ENCODE peak calls at places on chromosomes 5 and 9, in eight cellular contexts. H is colonic mucosa; C is GM23248; K is IMR-90; Q is heart right ventricle; A is prostate gland; O is ovary; E is naive thymus-derived CD4-positive, alpha-beta T cell. P is an unnamed sample.
A peak's percentile ranks its signal among the peaks of the same experiment; 100 is the strongest.

GRCh38 chr9:16171851-16172250 is 619.0 kb downstream of the CCDC171 start:
- DNase-seq in K (no peak), A (no peak), C (no peak), E (no peak), Q (no peak), O (no peak), H (no peak), P (no peak)

GRCh38 chr5:83169938-83170337 is 92.6 kb downstream of the XRCC4 start:
- DNase-seq in E (no peak), K (no peak), C (no peak), A (no peak), Q (no peak), H (no peak), O (no peak), P (no peak)

GRCh38 chr9:19510907-19511306 is 102.1 kb downstream of the ACER2 start:
- DNase-seq in O (no peak), Q (no peak), H (no peak), E (no peak), C (no peak), A (no peak), K (no peak), P (no peak)

GRCh38 chr9:105828596-105829213 is 134.4 kb downstream of the TMEM38B start:
- DNase-seq in A (no peak), C (no peak), O (no peak), H (no peak), Q (no peak), E (no peak), K (no peak), P (no peak)

GRCh38 chr5:42306287-42306686 is 117.0 kb upstream of the GHR start:
- DNase-seq in C (no peak), O (no peak), A (no peak), K (no peak), E (no peak), H (no peak), Q (no peak), P (no peak)

GRCh38 chr9:113514061-113514460 is 50.5 kb downstream of the RGS3 start:
- DNase-seq in K (no peak), C (no peak), E (no peak), O (no peak), A (no peak), Q (no peak), H (no peak), P (no peak)

GRCh38 chr5:43425965-43426364 is 13.8 kb upstream of the CCL28 start:
- DNase-seq in A (no peak), E (no peak), H (no peak), K (peak; percentile 80), C (peak; percentile 84), O (no peak), Q (no peak), P (no peak)

GRCh38 chr5:171533153-171533552 is 113.7 kb downstream of the FGF18 start:
- DNase-seq in C (no peak), K (no peak), H (no peak), O (no peak), E (no peak), Q (no peak), A (no peak), P (no peak)

GRCh38 chr9:95901506-95901905 is 26.0 kb downstream of the ERCC6L2 start:
- DNase-seq in H (peak; percentile 57), Q (no peak), K (no peak), O (no peak), C (no peak), A (peak; percentile 70), E (no peak), P (peak; percentile 55)

GRCh38 chr5:174235226-174235992 is 189.9 kb downstream of the NSG2 start:
- DNase-seq in H (no peak), O (no peak), E (no peak), K (no peak), A (no peak), C (no peak), Q (no peak), P (no peak)

GRCh38 chr9:36793277-36793676 is 220.6 kb downstream of the MELK start:
- DNase-seq in K (no peak), H (no peak), A (no peak), O (no peak), C (no peak), E (no peak), Q (no peak), P (no peak)

GRCh38 chr5:158978061-158978745 is 121.5 kb downstream of the EBF1 start:
- DNase-seq in O (no peak), E (no peak), H (no peak), K (peak; percentile 68), C (peak; percentile 70), Q (no peak), A (no peak), P (no peak)

GRCh38 chr5:88667187-88668141 is 215.5 kb downstream of the MEF2C start:
- DNase-seq in K (no peak), Q (no peak), E (no peak), H (no peak), C (no peak), A (no peak), O (no peak), P (no peak)

GRCh38 chr5:99000878-99001277 is 72.1 kb upstream of the CHD1 start:
- DNase-seq in A (no peak), H (no peak), E (no peak), Q (no peak), O (no peak), K (peak; percentile 9), C (peak; percentile 63), P (peak; percentile 49)

GRCh38 chr5:59732301-59732700 is 161.2 kb downstream of the PDE4D start:
- DNase-seq in E (no peak), C (no peak), A (no peak), Q (no peak), H (no peak), K (no peak), O (no peak), P (no peak)

GRCh38 chr9:88658311-88658822 is 123.4 kb downstream of the NXNL2 start:
- DNase-seq in Q (peak; percentile 33), E (no peak), O (no peak), C (peak; percentile 45), K (no peak), A (no peak), H (peak; percentile 29), P (no peak)

GRCh38 chr5:100311811-100312210 is 223.4 kb upstream of the FAM174A start:
- DNase-seq in Q (no peak), C (no peak), H (no peak), A (no peak), O (no peak), K (no peak), E (no peak), P (no peak)

GRCh38 chr9:126491256-126491879 is 122.4 kb upstream of the LMX1B start:
- DNase-seq in Q (peak; percentile 55), C (peak; percentile 81), E (peak; percentile 81), O (no peak), A (peak; percentile 58), K (peak; percentile 69), H (peak; percentile 55), P (peak; percentile 61)

GRCh38 chr5:76818844-76819831 is at the start of gene F2RL1:
- DNase-seq in H (peak; percentile 94), A (peak; percentile 85), O (peak; percentile 43), K (peak; percentile 73), Q (peak; percentile 41), C (peak; percentile 85), E (peak; percentile 44), P (peak; percentile 96)

GRCh38 chr5:117332341-117332740 is 757.7 kb upstream of the SEMA6A start:
- DNase-seq in O (no peak), H (no peak), E (no peak), C (no peak), A (no peak), K (no peak), Q (no peak), P (no peak)
- H3K4me3 ChIP-seq in O (no peak overlapping the region), H (no peak overlapping the region), E (no peak overlapping the region), C (no peak overlapping the region), A (no peak overlapping the region), K (no peak overlapping the region), Q (no peak overlapping the region), P (no peak overlapping the region)

GRCh38 chr5:130529111-130529510 is 624.8 kb downstream of the CHSY3 start:
- DNase-seq in K (no peak), A (no peak), Q (no peak), E (no peak), H (no peak), O (no peak), C (no peak), P (no peak)

GRCh38 chr5:130526708-130527107 is 622.4 kb downstream of the CHSY3 start:
- DNase-seq in C (no peak), A (no peak), Q (no peak), H (no peak), E (no peak), O (no peak), K (no peak), P (no peak)

GRCh38 chr5:130529716-130530485 is 625.6 kb downstream of the CHSY3 start:
- DNase-seq in C (no peak), K (no peak), A (no peak), Q (no peak), H (no peak), E (no peak), O (no peak), P (no peak)

GRCh38 chr5:130532786-130533185 is 628.5 kb downstream of the CHSY3 start:
- DNase-seq in A (no peak), Q (no peak), H (no peak), O (no peak), E (no peak), C (no peak), K (no peak), P (no peak)

DNA sequence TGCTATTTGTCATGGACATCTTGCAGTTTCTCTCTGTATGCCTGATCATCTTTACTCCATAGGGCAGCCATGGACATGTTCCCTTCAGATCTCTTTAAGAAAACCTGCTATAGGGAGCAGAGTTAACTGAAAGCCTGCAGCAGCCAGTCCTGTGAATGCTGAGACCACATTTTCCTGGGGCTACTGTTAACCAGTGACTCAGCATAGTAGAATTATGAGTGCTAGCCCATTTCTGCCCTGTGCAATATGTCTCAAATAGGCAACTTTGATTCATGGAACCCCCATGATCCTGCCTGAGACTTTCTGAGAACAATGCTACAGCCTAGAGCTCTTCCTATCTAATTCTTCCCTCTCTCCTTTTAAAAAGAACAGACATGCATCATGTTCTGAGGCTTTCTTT is 624.2 kb downstream of the CHSY3 start:
- DNase-seq in K (no peak), C (no peak), H (no peak), O (no peak), A (no peak), Q (no peak), E (no peak), P (no peak)
- H3K9me3 ChIP-seq in K (peaks cover 5% of the 10 kb centered on the region), C (no peaks in the 10 kb centered on the region), H (no peaks in the 10 kb centered on the region), O (no peaks in the 10 kb centered on the region), A (no peaks in the 10 kb centered on the region), Q (no peaks in the 10 kb centered on the region), E (no peaks in the 10 kb centered on the region), P (no peaks in the 10 kb centered on the region)

GRCh38 chr9:129487658-129488483 is 133.0 kb downstream of the C9orf50 start:
- DNase-seq in H (no peak), C (peak; percentile 73), E (peak; percentile 48), K (peak; percentile 65), O (no peak), Q (peak; percentile 65), A (no peak), P (peak; percentile 37)
- H3K4me3 ChIP-seq in H (peak overlapping the region; percentile 39), C (peak overlapping the region; percentile 50), E (peak overlapping the region; percentile 70), K (peak overlapping the region; percentile 23), O (peak overlapping the region; percentile 53), Q (peak overlapping the region; percentile 56), A (peak overlapping the region; percentile 43), P (peak overlapping the region; percentile 61)

DNA sequence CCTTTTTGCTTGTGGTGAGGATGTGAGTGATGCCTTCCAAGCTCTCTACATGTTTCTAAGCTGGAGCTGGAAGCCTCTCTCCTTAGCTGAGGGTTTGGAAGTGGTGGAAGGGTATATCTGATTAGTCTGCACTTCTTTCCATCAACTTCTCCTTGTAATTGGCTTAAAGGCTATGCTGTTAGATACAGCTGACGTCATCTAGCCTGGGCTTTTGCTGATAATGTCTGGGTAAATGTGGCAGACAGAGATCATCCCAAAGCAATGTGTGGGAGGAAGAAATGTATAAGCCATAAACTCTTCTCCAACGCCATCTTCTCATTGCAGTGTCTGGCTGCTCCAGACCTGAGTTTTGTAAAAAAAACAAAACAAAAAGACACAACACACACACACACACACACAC is 29.3 kb downstream of the ZNF354C start:
- DNase-seq in C (no peak), K (no peak), E (no peak), Q (no peak), O (no peak), H (no peak), A (no peak), P (no peak)
- H3K9me3 ChIP-seq in C (peaks cover 30% of the 10 kb centered on the region), K (peaks cover 39% of the 10 kb centered on the region), E (peaks cover 28% of the 10 kb centered on the region), Q (peaks cover 92% of the 10 kb centered on the region), O (peaks cover under 1% of the 10 kb centered on the region), H (peaks cover 9% of the 10 kb centered on the region), A (no peaks in the 10 kb centered on the region), P (peaks cover 3% of the 10 kb centered on the region)